ENCODE peak calls at places on chromosome 15, in eight cellular contexts. F is body of pancreas, B is ovary, W is HCT116, D is heart left ventricle, X is lower leg skin, G is GM12892, M is A549. P is an unnamed sample.

GRCh38 chr15:59751552-59752413 is 62.7 kb upstream of the BNIP2 start:
- DNase-seq in D (no peak), F (no peak), B (no peak), G (no peak), M (peak), X (no peak), W (peak), P (no peak)

GRCh38 chr15:79086814-79087213 is 3.8 kb downstream of the RASGRF1 start:
- DNase-seq in X (peak), M (no peak), G (no peak), B (no peak), W (no peak), D (no peak), F (no peak), P (no peak)

GRCh38 chr15:80020731-80021130 is 38.7 kb upstream of the ZFAND6 start:
- DNase-seq in B (no peak), X (no peak), G (no peak), M (no peak), F (no peak), D (no peak), W (no peak), P (no peak)

GRCh38 chr15:94747510-94747909 is 516.1 kb downstream of the MCTP2 start:
- DNase-seq in X (no peak), G (no peak), W (no peak), M (no peak), D (no peak), F (no peak), B (no peak), P (no peak)

GRCh38 chr15:24919446-24919845 is 35.3 kb upstream of the SNRPN start:
- DNase-seq in W (no peak), X (no peak), B (no peak), G (no peak), F (no peak), M (no peak), D (no peak), P (no peak)

GRCh38 chr15:79204886-79205285 is 77.6 kb upstream of the ANKRD34C start:
- DNase-seq in M (no peak), X (peak), F (no peak), D (no peak), G (no peak), B (no peak), W (no peak), P (no peak)

GRCh38 chr15:101190196-101190595 is 61.7 kb downstream of the CHSY1 start:
- DNase-seq in G (no peak), B (no peak), M (no peak), F (no peak), W (no peak), D (no peak), X (no peak), P (no peak)

GRCh38 chr15:92091155-92091734 is 237.7 kb downstream of the SLCO3A1 start:
- DNase-seq in G (no peak), X (no peak), F (peak), M (peak), W (peak), D (peak), B (peak), P (no peak)

GRCh38 chr15:48458876-48459275 is 127.6 kb downstream of the DUT start:
- DNase-seq in X (no peak), D (no peak), G (no peak), M (no peak), B (no peak), F (no peak), W (no peak), P (no peak)

GRCh38 chr15:52445553-52445952 is 83.1 kb downstream of the MYO5A start:
- DNase-seq in D (no peak), M (no peak), B (no peak), W (no peak), F (no peak), X (no peak), G (no peak), P (no peak)

GRCh38 chr15:88932271-88932874 is 19.2 kb upstream of the MFGE8 start:
- DNase-seq in M (no peak), F (no peak), X (no peak), W (no peak), B (no peak), G (no peak), D (no peak), P (no peak)

GRCh38 chr15:57367556-57367955 is 8.7 kb upstream of the CGNL1 start:
- DNase-seq in G (no peak), B (no peak), D (no peak), X (no peak), W (no peak), F (peak), M (no peak), P (no peak)

DNA sequence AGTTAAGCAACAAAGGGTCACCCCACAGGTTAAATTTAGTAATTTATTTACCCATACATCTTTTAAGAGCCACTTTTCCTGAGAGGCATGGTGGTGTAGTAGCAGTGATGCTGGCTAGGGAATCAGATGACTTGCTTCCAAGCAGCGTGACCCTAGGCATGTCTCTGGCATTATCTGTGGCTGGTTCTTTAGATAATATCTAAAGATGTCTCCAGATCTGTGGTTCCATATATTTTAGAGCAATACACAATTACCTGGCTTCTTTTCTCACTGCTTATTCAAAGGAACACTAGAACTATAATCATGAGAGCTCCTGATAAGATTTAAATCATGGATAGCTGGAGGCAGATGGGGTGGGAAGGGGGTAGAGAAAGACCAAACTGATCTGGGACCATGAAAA is 21.1 kb upstream of the MEIS2 start:
- DNase-seq in X (no peak), M (no peak), D (no peak), F (no peak), G (no peak), B (no peak), W (no peak), P (no peak)
- TF ChIP-seq POLR2A in X (no peak), M (no peak), D (no peak), F (no peak), G (no peak), B (no peak), W (no peak), P (no peak)

GRCh38 chr15:63504247-63504978 is at the start of gene USP3:
- DNase-seq in B (peak), D (peak), W (peak), G (peak), X (peak), F (peak), M (peak), P (no peak)
- TF ChIP-seq POLR2A in B (peak), D (peak), W (peak), G (peak), X (peak), F (peak), M (peak), P (peak)

GRCh38 chr15:67148196-67148701 is 82.8 kb downstream of the SMAD3 start:
- DNase-seq in B (peak), M (no peak), G (no peak), D (no peak), X (no peak), F (no peak), W (no peak), P (no peak)
- TF ChIP-seq POLR2A in B (no peak), M (no peak), G (no peak), D (no peak), X (no peak), F (no peak), W (no peak), P (no peak)

DNA sequence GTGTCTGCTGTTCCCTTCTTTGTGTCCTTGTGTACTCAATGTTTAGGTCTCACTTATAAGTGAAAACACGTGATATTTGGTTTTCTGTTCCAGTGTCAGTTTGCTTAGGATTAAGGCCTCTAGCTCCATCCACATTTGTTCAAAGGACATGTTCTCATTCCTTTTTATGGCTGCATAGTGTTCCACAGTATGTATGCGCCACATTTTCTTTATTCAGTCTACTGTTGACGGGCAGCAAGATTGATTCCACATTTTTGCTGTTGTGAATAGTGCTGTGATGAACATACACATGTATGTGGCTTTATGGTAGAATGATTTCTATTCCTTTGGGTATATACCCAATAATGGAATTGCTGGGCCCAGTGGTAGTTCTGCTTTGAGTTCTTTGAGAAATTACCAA is 122.7 kb upstream of the THBS1 start:
- DNase-seq in B (no peak), M (no peak), F (no peak), X (no peak), D (no peak), G (no peak), W (no peak), P (no peak)
- TF ChIP-seq POLR2A in B (no peak), M (no peak), F (no peak), X (no peak), D (no peak), G (no peak), W (no peak), P (no peak)

DNA sequence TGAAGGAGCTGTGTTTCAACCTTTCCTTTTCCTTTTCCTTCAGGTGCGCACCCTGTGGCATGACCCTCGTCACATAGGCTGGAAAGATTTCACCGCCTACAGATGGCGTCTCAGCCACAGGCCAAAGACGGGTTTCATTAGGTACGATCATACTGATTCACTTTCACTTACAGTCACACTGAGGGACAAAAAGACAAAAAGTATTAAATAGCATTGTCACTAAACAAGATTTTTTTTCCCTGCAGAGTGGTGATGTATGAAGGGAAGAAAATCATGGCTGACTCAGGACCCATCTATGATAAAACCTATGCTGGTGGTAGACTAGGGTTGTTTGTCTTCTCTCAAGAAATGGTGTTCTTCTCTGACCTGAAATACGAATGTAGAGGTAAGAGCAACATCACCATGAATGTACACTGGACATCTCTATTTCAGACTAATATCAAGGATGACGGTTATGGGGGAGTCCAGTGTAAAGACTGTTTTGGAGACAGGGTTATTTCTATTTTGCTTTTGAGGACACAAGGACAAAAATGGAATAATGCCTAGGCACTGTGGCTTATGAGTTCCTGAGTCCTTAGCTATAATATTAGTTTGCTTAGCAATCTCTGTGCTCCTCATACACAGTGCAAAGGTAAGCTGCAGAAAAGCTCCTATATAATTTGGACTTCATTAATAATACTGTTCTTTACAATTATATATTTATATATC is 13.3 kb downstream of the THBS1 start:
- DNase-seq in D (no peak), M (no peak), X (no peak), W (no peak), F (no peak), B (no peak), G (no peak), P (no peak)
- TF ChIP-seq POLR2A in D (no peak), M (no peak), X (no peak), W (no peak), F (no peak), B (no peak), G (no peak), P (no peak)

GRCh38 chr15:72217216-72217615 is 13.8 kb downstream of the PKM start:
- DNase-seq in X (no peak), D (no peak), M (no peak), W (no peak), B (no peak), F (no peak), G (no peak), P (no peak)

GRCh38 chr15:72227192-72227586 is 3.8 kb downstream of the PKM start:
- DNase-seq in D (no peak), X (no peak), F (no peak), M (no peak), W (peak), G (no peak), B (no peak), P (no peak)

GRCh38 chr15:72227720-72228119 is 3.3 kb downstream of the PKM start:
- DNase-seq in X (no peak), D (no peak), F (no peak), M (no peak), W (no peak), B (no peak), G (no peak), P (no peak)

GRCh38 chr15:72220678-72221077 is 10.3 kb downstream of the PKM start:
- DNase-seq in W (no peak), G (no peak), X (no peak), B (no peak), F (no peak), D (no peak), M (no peak), P (no peak)

DNA sequence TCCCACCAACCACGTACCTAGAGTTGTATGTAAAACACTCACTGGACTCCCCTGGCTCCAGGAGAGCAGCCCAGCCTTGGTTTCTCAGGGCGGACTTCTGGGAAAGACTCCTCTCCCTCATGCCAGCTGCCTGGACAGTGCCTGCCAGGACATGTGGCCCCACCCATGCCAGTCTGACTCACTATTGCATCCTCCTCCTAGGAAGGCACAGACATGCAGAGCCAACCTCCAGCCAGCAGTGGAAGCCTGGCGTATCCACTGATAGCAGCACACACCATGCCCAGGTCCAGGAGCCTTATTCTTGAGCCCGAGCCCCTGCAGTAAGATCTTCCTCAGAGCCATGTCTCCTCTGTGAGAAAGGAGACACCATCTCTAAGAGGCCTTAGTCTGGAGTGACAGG is 8.6 kb downstream of the PKM start:
- DNase-seq in B (no peak), X (peak), G (no peak), W (no peak), D (no peak), F (no peak), M (peak), P (no peak)
- TF ChIP-seq POLR2A in B (no peak), X (no peak), G (peak), W (no peak), D (no peak), F (no peak), M (no peak), P (peak)

DNA sequence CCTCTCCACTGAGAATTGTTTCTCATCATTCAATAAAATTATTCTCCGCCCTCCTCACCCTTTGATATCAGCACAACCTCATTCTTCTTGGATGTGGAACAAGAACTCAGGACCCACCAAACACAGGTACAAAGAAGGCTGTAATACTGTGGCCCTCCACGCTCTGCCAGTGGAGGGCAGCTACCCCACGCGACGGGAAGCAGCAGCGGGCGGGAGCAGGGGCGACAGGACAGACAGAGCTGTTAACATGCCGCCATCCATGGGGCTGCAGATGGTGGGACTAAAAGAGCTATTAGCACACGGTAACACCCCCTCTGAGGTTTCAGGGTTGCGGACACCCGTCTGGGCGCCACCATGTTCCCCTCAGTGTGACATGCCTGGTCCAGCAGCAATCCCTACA is 37.5 kb downstream of the EMC4 start:
- DNase-seq in B (no peak), X (no peak), W (no peak), F (no peak), M (no peak), D (no peak), G (no peak), P (no peak)
- TF ChIP-seq POLR2A in B (no peak), X (no peak), W (no peak), F (no peak), M (no peak), D (no peak), G (no peak), P (no peak)

DNA sequence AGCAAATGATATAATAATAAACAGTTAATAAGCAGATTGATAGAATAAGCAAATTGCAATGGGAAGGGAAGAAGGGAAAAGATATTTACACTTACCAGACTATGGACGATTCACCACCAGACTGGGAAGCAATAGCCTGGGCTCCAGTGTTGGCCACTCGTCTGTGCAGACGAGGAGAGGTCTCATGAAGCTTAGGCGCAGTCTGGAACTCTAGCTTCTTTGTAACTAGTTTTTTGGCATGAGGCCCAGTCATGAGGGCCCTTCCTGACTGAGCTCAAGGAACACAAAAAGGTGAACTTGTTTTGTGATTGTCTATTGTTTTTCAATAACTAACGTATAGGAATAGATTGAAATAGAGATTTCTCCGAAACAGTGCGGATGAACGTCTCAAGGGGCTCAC is 63.3 kb upstream of the GATM start:
- DNase-seq in M (no peak), G (no peak), W (no peak), D (no peak), X (no peak), F (peak), B (no peak), P (no peak)
- TF ChIP-seq POLR2A in M (no peak), G (no peak), W (no peak), D (no peak), X (no peak), F (no peak), B (no peak), P (no peak)